ENCODE peak calls at places on chromosome 12, in seven cellular contexts. A is stimulated activated effector memory CD8-positive, alpha-beta T cell treated with anti-CD3 and anti-CD28 coated beads, Interleukin-12 subunit alpha, Interleukin-12 subunit beta, amount 100 ng/mL, for 72 hours; G is glutamatergic neuron; Y is lower leg skin; B is stimulated activated naive B cell treated with anti-CD40 and anti-IgM and Interleukin-4, amounts not matched to agents 10 μg/mL and 1 μg/mL and 100 μg/mL, for 72 hours; H is HCEC 1CT; D is activated CD8-positive, alpha-beta memory T cell treated with anti-CD3 and anti-CD28 coated beads for 1 hour. U is an unnamed sample.

GRCh38 chr12:9392842-9393241 is 184.6 kb upstream of the PZP start:
- DNase-seq in A (no peak), H (no peak), B (no peak), G (no peak), Y (no peak), D (no peak), U (no peak)

GRCh38 chr12:116454950-116455447 is 104.2 kb upstream of the MAP1LC3B2 start:
- DNase-seq in G (no peak), H (peak; percentile 96), A (no peak), D (no peak), Y (no peak), B (no peak), U (peak; percentile 79)

GRCh38 chr12:77940011-77940423 is 109.3 kb downstream of the NAV3 start:
- DNase-seq in D (no peak), A (no peak), G (no peak), Y (no peak), H (peak; percentile 97), B (no peak), U (peak; percentile 44)

GRCh38 chr12:13251496-13251895 is 55.0 kb downstream of the EMP1 start:
- DNase-seq in A (no peak), Y (no peak), G (no peak), D (no peak), B (no peak), H (no peak), U (no peak)

GRCh38 chr12:89084751-89085150 is 267.6 kb downstream of the DUSP6 start:
- DNase-seq in D (no peak), G (no peak), A (no peak), H (peak; percentile 34), Y (no peak), B (no peak), U (no peak)

GRCh38 chr12:67980391-67980790 is 8.9 kb upstream of the IFNG-AS1 start:
- DNase-seq in G (no peak), H (no peak), D (no peak), Y (no peak), A (no peak), B (no peak), U (no peak)

GRCh38 chr12:15691372-15691771 is 97.8 kb downstream of the EPS8 start:
- DNase-seq in H (peak; percentile 16), Y (no peak), B (no peak), A (no peak), D (no peak), G (no peak), U (no peak)

GRCh38 chr12:46983393-46983793 is 96.0 kb upstream of the PCED1B start:
- DNase-seq in G (no peak), A (no peak), H (no peak), B (no peak), Y (no peak), D (no peak), U (no peak)

GRCh38 chr12:52044284-52044983 is 6.8 kb upstream of the NR4A1 start:
- DNase-seq in G (no peak), Y (no peak), A (no peak), H (no peak), B (no peak), D (no peak), U (peak; percentile 84)

GRCh38 chr12:91877461-91878230 is 268.0 kb downstream of the BTG1 start:
- DNase-seq in Y (no peak), D (peak; percentile 25), G (no peak), A (no peak), H (no peak), B (peak; percentile 23), U (no peak)

GRCh38 chr12:113860059-113860820 is 105.9 kb downstream of the RBM19 start:
- DNase-seq in A (no peak), G (no peak), D (no peak), B (no peak), H (no peak), Y (no peak), U (no peak)

GRCh38 chr12:54937929-54938328 is 46.6 kb downstream of the TESPA1 start:
- DNase-seq in Y (no peak), A (no peak), D (no peak), H (no peak), B (no peak), G (no peak), U (no peak)

GRCh38 chr12:108029081-108029790 is 99.9 kb upstream of the WSCD2 start:
- DNase-seq in G (no peak), A (no peak), H (no peak), Y (no peak), D (no peak), B (no peak), U (no peak)

GRCh38 chr12:123801573-123802178 is 39.6 kb downstream of the DNAH10 start:
- DNase-seq in D (no peak), G (no peak), A (no peak), Y (no peak), H (peak; percentile 37), B (no peak), U (no peak)

GRCh38 chr12:6276247-6276887 is 34.1 kb upstream of the PLEKHG6 start:
- DNase-seq in G (no peak), B (no peak), D (no peak), Y (no peak), A (no peak), H (no peak), U (no peak)

GRCh38 chr12:67322580-67322979 is 53.4 kb downstream of the CAND1 start:
- DNase-seq in Y (no peak), G (no peak), A (no peak), D (no peak), H (no peak), B (no peak), U (no peak)

GRCh38 chr12:51855586-51856428 is 7.3 kb upstream of the FIGNL2 start:
- DNase-seq in H (peak; percentile 30), B (no peak), A (no peak), G (peak; percentile 59), D (no peak), Y (no peak), U (peak; percentile 87)

GRCh38 chr12:92289611-92290010 is 144.0 kb upstream of the BTG1 start:
- DNase-seq in Y (no peak), D (no peak), B (no peak), A (no peak), H (no peak), G (no peak), U (no peak)

GRCh38 chr12:96295532-96296160 is 101.5 kb downstream of the ELK3 start:
- DNase-seq in G (no peak), H (no peak), Y (no peak), A (no peak), D (no peak), B (no peak), U (no peak)

GRCh38 chr12:112190626-112191025 is 65.3 kb downstream of the TRAFD1 start:
- DNase-seq in D (no peak), B (no peak), G (no peak), Y (no peak), A (no peak), H (no peak), U (no peak)

GRCh38 chr12:108358580-108358965 is 19.5 kb upstream of the CMKLR1 start:
- DNase-seq in B (no peak), A (no peak), Y (no peak), G (no peak), H (no peak), D (no peak), U (no peak)

GRCh38 chr12:89507015-89507824 is 17.4 kb downstream of the GALNT4 start:
- DNase-seq in H (no peak), Y (no peak), D (no peak), G (no peak), B (no peak), A (no peak), U (no peak)

GRCh38 chr12:623172-623864 is 39.9 kb downstream of the NINJ2 start:
- DNase-seq in Y (no peak), G (no peak), D (no peak), B (no peak), H (no peak), A (no peak), U (no peak)

GRCh38 chr12:77893918-77894317 is 63.2 kb downstream of the NAV3 start:
- DNase-seq in H (peak; percentile 7), Y (no peak), B (no peak), A (no peak), D (no peak), G (no peak), U (no peak)

GRCh38 chr12:21539797-21540196 is 13.7 kb downstream of the SPX start:
- DNase-seq in H (no peak), Y (no peak), B (no peak), A (no peak), G (no peak), D (no peak), U (no peak)

GRCh38 chr12:57111046-57111698 is at the start of gene STAT6:
- DNase-seq in Y (peak; percentile 91), G (peak; percentile 44), B (peak; percentile 77), H (peak; percentile 82), A (peak; percentile 59), D (peak; percentile 69), U (no peak)

GRCh38 chr12:130879212-130879686 is 7.4 kb downstream of the RAN start:
- DNase-seq in D (no peak), B (peak; percentile 4), G (no peak), Y (no peak), A (no peak), H (no peak), U (no peak)

GRCh38 chr12:128445728-128446127 is 178.8 kb downstream of the TMEM132C start:
- DNase-seq in D (no peak), A (no peak), B (no peak), Y (no peak), H (no peak), G (peak; percentile 22), U (no peak)

GRCh38 chr12:105468464-105468863 is 138.0 kb downstream of the C12orf75 start:
- DNase-seq in G (no peak), D (no peak), A (no peak), Y (no peak), B (no peak), H (no peak), U (no peak)

GRCh38 chr12:117192057-117192456 is 1.8 kb upstream of the FBXO21 start:
- DNase-seq in D (no peak), B (no peak), G (no peak), A (no peak), Y (no peak), H (peak; percentile 21), U (no peak)

GRCh38 chr12:6664902-6665301 is 2.0 kb upstream of the ING4 start:
- DNase-seq in A (no peak), B (no peak), G (no peak), D (no peak), H (peak; percentile 25), Y (no peak), U (no peak)

GRCh38 chr12:101666017-101666728 is 31.3 kb upstream of the CHPT1 start:
- DNase-seq in B (no peak), Y (no peak), G (no peak), D (no peak), A (no peak), H (no peak), U (no peak)

GRCh38 chr12:66236969-66237368 is 48.0 kb downstream of the IRAK3 start:
- DNase-seq in D (no peak), H (no peak), A (no peak), G (no peak), B (peak; percentile 6), Y (no peak), U (no peak)

GRCh38 chr12:65403188-65403587 is 124.7 kb downstream of the MSRB3 start:
- DNase-seq in A (no peak), B (no peak), H (no peak), G (no peak), Y (no peak), D (no peak), U (no peak)

GRCh38 chr12:24469089-24469488 is 479.8 kb downstream of the BCAT1 start:
- DNase-seq in H (no peak), G (no peak), B (no peak), D (no peak), A (no peak), Y (no peak), U (no peak)

GRCh38 chr12:6700646-6701051 is at the start of gene PIANP:
- DNase-seq in H (no peak), A (peak; percentile 27), D (no peak), B (no peak), Y (no peak), G (peak; percentile 89), U (peak; percentile 76)

GRCh38 chr12:30870491-30871265 is 55.9 kb upstream of the TSPAN11 start:
- DNase-seq in Y (no peak), A (no peak), B (no peak), H (no peak), G (no peak), D (no peak), U (no peak)

GRCh38 chr12:25681580-25681979 is 128.5 kb upstream of the LMNTD1 start:
- DNase-seq in B (no peak), A (no peak), H (peak; percentile 22), Y (no peak), G (no peak), D (no peak), U (no peak)